ENCODE peak calls at places on chromosomes 16 and 17, in nine cellular contexts. L, T, J, O, Q, R, E, Y and I are unnamed samples.

GRCh38 chr17:83196973-83197880 is 117.8 kb downstream of the METRNL start:
- DNase-seq in E (peak), O (no peak), R (no peak), L (no peak), T (no peak), Y (peak), Q (no peak), J (no peak), I (no peak)

GRCh38 chr16:21638573-21638975 is 13.8 kb downstream of the IGSF6 start:
- DNase-seq in Y (no peak), L (no peak), T (no peak), Q (peak), J (no peak), O (no peak), R (peak), E (no peak), I (no peak)

GRCh38 chr16:84874004-84874435 is 54.2 kb downstream of the CRISPLD2 start:
- DNase-seq in E (peak), R (no peak), O (no peak), Q (no peak), J (no peak), T (no peak), Y (no peak), L (no peak), I (no peak)

GRCh38 chr16:30557397-30557949 is 701 bp downstream of the ZNF764 start:
- DNase-seq in Q (no peak), Y (no peak), J (peak), L (peak), O (no peak), T (no peak), R (no peak), E (no peak), I (no peak)

GRCh38 chr17:46044286-46044928 is 45.4 kb downstream of the STH start:
- DNase-seq in L (peak), J (peak), E (peak), T (no peak), R (peak), O (no peak), Q (peak), Y (peak), I (peak)

GRCh38 chr16:82859638-82860037 is 232.9 kb downstream of the CDH13 start:
- DNase-seq in Q (no peak), J (no peak), E (no peak), R (no peak), T (no peak), Y (no peak), L (no peak), O (no peak), I (no peak)

GRCh38 chr16:67902831-67903230 is 9.8 kb downstream of the PSKH1 start:
- DNase-seq in L (no peak), Q (no peak), J (no peak), R (no peak), E (no peak), Y (no peak), T (no peak), O (no peak), I (no peak)

GRCh38 chr16:56279132-56279531 is 87.8 kb downstream of the GNAO1 start:
- DNase-seq in R (peak), T (no peak), J (no peak), Y (no peak), Q (no peak), L (no peak), E (no peak), O (no peak), I (peak)

GRCh38 chr17:83200746-83201145 is 121.3 kb downstream of the METRNL start:
- DNase-seq in E (no peak), L (no peak), O (no peak), R (no peak), Q (no peak), Y (peak), J (no peak), T (no peak), I (no peak)

GRCh38 chr17:79674506-79675412 is 56.0 kb upstream of the ENPP7 start:
- DNase-seq in E (no peak), L (no peak), J (no peak), Q (no peak), Y (no peak), T (no peak), O (no peak), R (no peak), I (no peak)

GRCh38 chr16:3027983-3028715 is 4.3 kb downstream of the THOC6 start:
- DNase-seq in Y (peak), Q (peak), J (peak), R (peak), O (peak), L (peak), E (peak), T (peak), I (peak)

GRCh38 chr17:47076171-47076570 is 97.1 kb upstream of the RPRML start:
- DNase-seq in Y (no peak), E (no peak), T (no peak), O (no peak), R (no peak), Q (no peak), L (no peak), J (peak), I (no peak)

GRCh38 chr17:57874434-57875108 is 24.7 kb upstream of the MRPS23 start:
- DNase-seq in T (peak), Y (peak), R (no peak), Q (peak), L (peak), E (peak), O (no peak), J (peak), I (no peak)

GRCh38 chr17:80649672-80650338 is 105.2 kb downstream of the RPTOR start:
- DNase-seq in Q (peak), J (peak), Y (peak), E (peak), O (no peak), L (peak), R (peak), T (no peak), I (peak)

GRCh38 chr16:11109551-11109950 is 146.5 kb downstream of the SOCS1 start:
- DNase-seq in O (no peak), L (no peak), Y (no peak), Q (no peak), R (no peak), E (no peak), J (peak), T (no peak), I (no peak)

GRCh38 chr16:31636433-31636832 is 108.7 kb downstream of the AHSP start:
- DNase-seq in O (no peak), J (no peak), L (no peak), E (no peak), Y (no peak), R (no peak), T (no peak), Q (no peak), I (no peak)

GRCh38 chr17:9522074-9522473 is 53.5 kb downstream of the STX8 start:
- DNase-seq in Y (no peak), T (no peak), Q (peak), E (no peak), R (peak), L (peak), O (no peak), J (peak), I (no peak)

GRCh38 chr16:49431040-49431439 is 57.4 kb downstream of the C16orf78 start:
- DNase-seq in O (no peak), Q (no peak), E (no peak), R (no peak), T (no peak), L (no peak), J (no peak), Y (no peak), I (no peak)

GRCh38 chr17:47987240-47987835 is 16.4 kb downstream of the CDK5RAP3 start:
- DNase-seq in J (no peak), Q (no peak), T (no peak), L (no peak), R (no peak), O (no peak), E (peak), Y (no peak), I (no peak)

GRCh38 chr16:70737377-70738082 is 51.7 kb upstream of the MTSS2 start:
- DNase-seq in J (peak), L (peak), O (no peak), R (no peak), E (peak), T (no peak), Q (no peak), Y (peak), I (peak)

GRCh38 chr17:77242118-77242800 is 101.5 kb downstream of the SEC14L1 start:
- DNase-seq in R (no peak), J (no peak), T (no peak), L (no peak), Y (no peak), O (no peak), E (no peak), Q (no peak), I (no peak)

GRCh38 chr17:4715071-4715749 is 4.8 kb downstream of the ARRB2 start:
- DNase-seq in O (no peak), L (no peak), E (no peak), Q (no peak), T (no peak), J (no peak), R (no peak), Y (no peak), I (peak)

GRCh38 chr16:29663020-29663828 is at the start of gene SPN:
- DNase-seq in Y (no peak), Q (no peak), R (no peak), T (no peak), O (no peak), E (no peak), J (no peak), L (peak), I (peak)

DNA sequence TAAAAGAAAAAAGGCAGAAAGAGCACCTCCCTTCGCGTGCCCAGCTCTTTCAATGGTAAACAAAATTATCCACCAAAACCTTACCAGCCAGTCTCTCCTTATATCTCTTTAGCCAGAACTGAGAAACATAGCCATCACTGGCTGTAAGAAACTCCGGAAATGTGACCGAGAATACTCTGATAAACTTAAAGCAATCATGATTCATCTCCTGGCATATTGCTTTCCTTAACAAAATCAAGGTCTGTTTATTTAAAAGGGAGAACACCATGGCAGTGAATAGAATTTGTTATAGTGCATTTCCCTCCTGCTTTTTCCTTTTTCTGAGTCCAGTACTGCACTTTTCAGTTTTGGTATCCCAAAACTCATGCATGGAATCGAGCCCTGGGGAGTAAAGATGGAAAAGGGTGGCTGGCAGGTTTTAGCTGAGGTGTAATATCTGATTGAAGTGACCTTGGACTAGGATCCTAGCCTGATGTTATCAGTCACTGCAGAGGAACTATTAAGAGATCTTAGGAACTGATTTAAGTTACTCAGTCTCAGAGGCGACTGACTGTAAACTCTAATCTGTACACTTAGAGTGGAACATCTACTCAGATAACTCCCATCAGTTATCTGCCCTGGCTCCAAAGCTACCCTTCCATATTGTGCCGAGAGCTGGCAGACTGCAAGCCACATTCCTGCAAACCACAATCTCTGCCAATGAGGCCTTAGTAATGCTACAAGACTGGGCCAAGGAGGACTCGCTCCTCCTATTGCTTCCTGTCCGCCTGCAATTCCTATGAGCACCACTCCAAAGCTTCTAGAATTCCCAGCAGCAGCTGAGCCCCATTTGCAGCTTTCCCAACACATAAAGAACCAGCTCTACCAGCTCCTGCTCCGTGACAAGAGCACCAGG is 7.4 kb upstream of the COX10 start:
- DNase-seq in Y (peak), E (no peak), Q (peak), J (peak), O (no peak), R (no peak), T (no peak), L (no peak), I (no peak)
- TF ChIP-seq CTCF in Y (no peak), E (no peak), Q (no peak), J (peak), O (no peak), R (no peak), T (no peak), L (no peak), I (no peak)

GRCh38 chr16:48113471-48113870 is 42.3 kb downstream of the ABCC12 start:
- DNase-seq in O (peak), L (no peak), T (no peak), J (no peak), Q (peak), R (peak), Y (no peak), E (no peak), I (no peak)
- TF ChIP-seq CTCF in O (peak), L (no peak), T (peak), J (no peak), Q (peak), R (no peak), Y (no peak), E (no peak), I (no peak)

DNA sequence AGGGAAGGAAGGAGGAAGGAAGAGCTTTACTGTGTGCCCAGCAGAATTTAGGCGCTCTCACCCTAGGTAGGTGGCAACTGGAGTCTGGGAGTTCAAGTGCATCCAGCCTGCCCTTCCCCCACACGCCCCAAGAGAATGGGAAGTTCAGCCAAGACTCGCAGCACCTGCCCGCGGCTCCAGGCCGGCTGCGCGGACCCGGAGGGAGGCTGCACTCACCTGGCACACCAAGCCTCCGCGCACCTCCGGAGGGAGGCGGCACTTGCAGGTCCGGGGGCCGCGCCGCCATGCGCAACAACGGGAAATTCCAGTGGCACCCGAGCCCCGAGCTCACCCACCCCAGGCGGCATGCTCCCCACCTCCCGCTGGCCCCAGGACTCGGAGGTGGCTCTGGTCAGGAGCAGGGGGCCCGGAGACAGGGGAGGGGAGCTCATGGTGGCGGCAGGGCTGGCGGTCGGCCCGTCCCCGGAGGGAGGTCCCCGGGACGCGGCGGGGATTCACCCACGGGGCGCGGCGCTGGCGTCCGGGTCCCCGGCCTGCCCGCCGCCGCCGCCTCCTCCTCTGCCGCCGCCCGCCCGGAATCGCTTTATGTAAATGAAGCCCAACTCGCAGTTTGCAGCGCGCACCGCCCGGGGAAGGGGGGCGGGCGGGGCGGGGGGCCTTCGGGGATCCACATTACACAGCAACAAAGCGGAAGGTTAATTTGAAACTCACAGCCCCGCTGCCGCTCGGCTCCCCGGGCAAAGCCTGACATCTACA is at the start of gene ZFHX3:
- DNase-seq in O (peak), Q (peak), E (peak), R (peak), Y (peak), L (peak), T (no peak), J (peak), I (no peak)
- TF ChIP-seq CTCF in O (no peak), Q (peak), E (peak), R (no peak), Y (no peak), L (no peak), T (no peak), J (no peak), I (no peak)

DNA sequence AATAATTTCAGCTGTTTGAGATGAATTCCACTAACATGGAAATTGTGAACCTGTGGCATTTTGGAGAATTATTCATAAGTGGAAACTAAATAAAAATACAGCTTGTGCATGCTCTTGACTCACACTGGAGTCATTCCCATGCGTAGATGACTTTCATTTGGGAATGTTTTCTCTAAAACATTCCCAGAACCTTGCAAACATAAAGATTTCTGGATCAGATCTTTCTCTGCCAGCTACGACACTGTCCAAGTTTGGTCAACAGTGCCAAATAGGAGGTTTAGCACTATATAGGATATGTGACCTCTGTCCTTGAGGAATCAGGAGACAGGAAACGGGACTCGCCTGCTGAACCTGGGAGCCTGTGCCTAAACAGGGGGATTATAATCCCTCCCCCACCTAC is 400.9 kb downstream of the SLC39A11 start:
- DNase-seq in Q (peak), L (no peak), R (no peak), O (no peak), E (no peak), J (peak), Y (no peak), T (no peak), I (no peak)
- TF ChIP-seq CTCF in Q (no peak), L (no peak), R (no peak), O (no peak), E (no peak), J (no peak), Y (no peak), T (no peak), I (no peak)

GRCh38 chr17:29567362-29568330 is 809 bp upstream of the ABHD15 start:
- DNase-seq in O (peak), L (peak), R (peak), E (peak), Y (peak), T (peak), J (peak), Q (peak), I (peak)
- TF ChIP-seq CTCF in O (peak), L (peak), R (peak), E (no peak), Y (peak), T (peak), J (no peak), Q (peak), I (peak)